ENCODE peak calls at places on chromosomes 13 and 19, in six cellular contexts. Y is breast epithelium, D is mammary epithelial cell, Q is PC-9, M is A673, R is left lung. T is an unnamed sample.

GRCh38 chr19:52626915-52627314 is 11.2 kb downstream of the ZNF83 start:
- DNase-seq in Y (no peak), D (no peak), Q (no peak), M (no peak), R (no peak), T (no peak)

GRCh38 chr13:32019612-32020233 is 11.9 kb upstream of the FRY start:
- DNase-seq in Y (no peak), R (no peak), M (peak; percentile 59), D (peak; percentile 30), Q (no peak), T (peak; percentile 37)

GRCh38 chr13:75480691-75481175 is 1.2 kb downstream of the TBC1D4 start:
- DNase-seq in D (peak; percentile 86), Q (peak; percentile 72), Y (peak; percentile 69), M (peak; percentile 45), R (peak; percentile 73), T (peak; percentile 73)

GRCh38 chr13:21219044-21219381 is 42.6 kb downstream of the MRPL57 start:
- DNase-seq in M (no peak), D (no peak), Q (no peak), R (no peak), Y (no peak), T (no peak)

GRCh38 chr19:50669319-50670101 is 20.3 kb downstream of the C19orf81 start:
- DNase-seq in Y (no peak), R (no peak), D (no peak), Q (no peak), M (peak; percentile 64), T (peak; percentile 76)

GRCh38 chr13:45003417-45003816 is 14.1 kb downstream of the GPALPP1 start:
- DNase-seq in M (no peak), Q (no peak), Y (no peak), R (no peak), D (no peak), T (no peak)

GRCh38 chr13:110774051-110774450 is 60.6 kb downstream of the ING1 start:
- DNase-seq in D (no peak), Y (no peak), Q (no peak), R (no peak), M (no peak), T (no peak)

GRCh38 chr19:4987692-4988370 is 18.9 kb downstream of the KDM4B start:
- DNase-seq in Q (no peak), D (no peak), M (no peak), Y (no peak), R (no peak), T (peak; percentile 33)

GRCh38 chr13:102440259-102440936 is 38.5 kb upstream of the FGF14 start:
- DNase-seq in D (peak; percentile 72), R (no peak), Q (no peak), M (no peak), Y (no peak), T (no peak)

GRCh38 chr13:52411629-52412028 is 5.7 kb upstream of the THSD1 start:
- DNase-seq in Q (no peak), Y (no peak), M (no peak), D (peak; percentile 98), R (no peak), T (no peak)

GRCh38 chr19:45402469-45403070 is 2.3 kb downstream of the PPP1R13L start:
- DNase-seq in D (peak; percentile 78), Y (peak; percentile 67), R (no peak), M (no peak), Q (no peak), T (peak; percentile 95)

GRCh38 chr13:47545206-47545605 is 455.9 kb downstream of the SUCLA2 start:
- DNase-seq in Y (no peak), D (no peak), Q (no peak), M (no peak), R (no peak), T (no peak)

GRCh38 chr13:39531646-39532045 is 71.3 kb downstream of the LHFPL6 start:
- DNase-seq in M (no peak), D (peak; percentile 43), R (no peak), Y (no peak), Q (no peak), T (no peak)

GRCh38 chr13:60182907-60183306 is 19.2 kb upstream of the DIAPH3 start:
- DNase-seq in Q (no peak), Y (no peak), R (no peak), M (no peak), D (no peak), T (no peak)

GRCh38 chr13:89061821-89062220 is 1390.7 kb downstream of the SLITRK5 start:
- DNase-seq in M (no peak), R (no peak), Q (no peak), D (no peak), Y (no peak), T (no peak)

GRCh38 chr13:93867481-93867880 is 612.0 kb downstream of the DCT start:
- DNase-seq in M (no peak), Q (no peak), D (no peak), Y (no peak), R (no peak), T (no peak)

GRCh38 chr19:48634036-48634342 is 3.2 kb downstream of the DBP start:
- DNase-seq in M (no peak), Y (no peak), R (no peak), D (no peak), Q (no peak), T (no peak)
- H3K4me3 ChIP-seq in M (peak overlapping the region; percentile 33), Y (peak overlapping the region; percentile 88), R (peak overlapping the region; percentile 64), D (no peak overlapping the region), Q (peak overlapping the region; percentile 74), T (peak overlapping the region; percentile 4)

GRCh38 chr19:17329768-17330545 is 4.7 kb downstream of the ANO8 start:
- DNase-seq in Q (no peak), M (no peak), Y (no peak), D (no peak), R (no peak), T (no peak)
- H3K36me3 ChIP-seq in Q (no peaks in the 10 kb centered on the region), M (peaks cover 13% of the 10 kb centered on the region), Y (no peaks in the 10 kb centered on the region), D (no peaks in the 10 kb centered on the region), R (peaks cover 11% of the 10 kb centered on the region), T (no peaks in the 10 kb centered on the region)

DNA sequence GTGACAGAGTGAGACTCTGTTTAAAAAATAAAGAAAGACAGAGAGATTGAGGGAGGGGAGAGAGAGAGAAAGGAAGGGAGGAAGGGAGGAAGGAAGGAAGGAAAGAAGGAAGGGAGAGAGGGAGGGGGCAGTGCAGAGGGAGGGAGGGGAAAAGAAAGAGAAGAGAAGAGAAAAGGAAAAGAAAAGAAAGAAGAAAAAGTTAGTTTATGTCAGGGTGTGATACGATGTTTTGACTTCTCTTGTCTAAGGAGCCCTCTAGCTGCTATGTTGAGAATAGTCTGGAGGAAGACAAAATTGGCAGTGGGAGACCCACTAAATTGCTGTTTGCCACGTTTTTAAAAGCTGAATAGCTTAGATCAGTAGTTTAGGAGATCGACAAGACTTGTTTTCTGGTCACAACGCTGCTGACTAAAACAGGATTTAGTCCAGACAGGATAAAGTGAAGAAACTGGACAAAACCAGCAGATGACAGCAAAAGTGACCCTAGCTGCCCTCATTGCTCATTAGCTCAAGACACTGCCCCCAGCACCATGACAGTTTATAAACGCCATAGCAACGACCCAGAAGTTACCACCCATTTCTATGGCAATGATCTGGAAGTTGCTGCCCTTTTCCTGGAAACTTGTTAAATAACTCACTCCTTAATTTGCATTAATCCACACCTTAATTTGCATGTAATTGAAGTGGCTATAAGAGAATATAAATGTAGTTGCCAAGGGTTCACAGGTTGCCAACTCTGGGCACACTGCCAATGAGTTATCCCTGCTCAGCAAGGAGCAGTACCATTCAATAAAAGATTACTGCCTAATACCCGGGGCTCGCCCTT is 11.1 kb downstream of the TEX101 start:
- DNase-seq in D (peak; percentile 40), R (no peak), M (peak; percentile 51), Q (peak; percentile 35), Y (peak; percentile 62), T (no peak)
- H3K4me3 ChIP-seq in D (no peak overlapping the region), R (no peak overlapping the region), M (no peak overlapping the region), Q (no peak overlapping the region), Y (no peak overlapping the region), T (no peak overlapping the region)

GRCh38 chr19:32819415-32820400 is 49.9 kb downstream of the SLC7A9 start:
- DNase-seq in R (no peak), Q (no peak), Y (no peak), D (no peak), M (no peak), T (no peak)

GRCh38 chr19:32818536-32818935 is 51.0 kb downstream of the SLC7A9 start:
- DNase-seq in Q (no peak), R (no peak), D (no peak), Y (no peak), M (no peak), T (no peak)

GRCh38 chr19:32817252-32817912 is 52.2 kb downstream of the SLC7A9 start:
- DNase-seq in R (no peak), D (no peak), M (no peak), Q (no peak), Y (no peak), T (no peak)

GRCh38 chr19:32816555-32817099 is 52.9 kb downstream of the SLC7A9 start:
- DNase-seq in Y (no peak), D (no peak), M (no peak), R (no peak), Q (no peak), T (peak; percentile 83)

DNA sequence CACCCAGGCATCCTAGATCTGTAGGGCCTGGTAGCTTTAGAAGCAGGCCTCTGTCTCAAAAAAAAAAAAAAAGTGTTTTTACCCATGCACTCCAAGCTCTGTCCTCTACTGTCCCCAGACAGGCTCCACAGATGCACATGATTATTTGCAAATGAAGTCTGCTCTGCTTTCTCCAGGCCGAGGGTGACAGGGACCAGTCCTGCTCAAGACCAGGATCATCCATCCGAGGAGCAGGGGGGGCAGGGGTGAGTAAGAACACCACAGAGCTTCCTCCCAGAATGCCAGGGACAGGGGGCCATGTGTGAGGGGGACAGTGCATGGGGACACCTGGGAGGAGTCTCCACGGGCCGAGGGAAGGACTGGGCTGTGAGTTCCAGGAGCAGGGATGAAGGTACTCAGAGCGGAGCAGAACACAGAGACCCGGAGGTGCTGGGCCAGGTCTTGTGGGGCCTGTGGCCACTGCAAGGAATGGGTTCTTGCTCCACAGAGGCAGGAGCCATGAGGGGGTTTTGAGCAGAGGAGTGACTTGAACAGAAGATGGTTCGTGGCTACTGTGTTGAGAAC is 51.6 kb downstream of the SLC7A9 start:
- DNase-seq in R (no peak), Q (no peak), D (no peak), Y (no peak), M (no peak), T (no peak)
- H3K36me3 ChIP-seq in R (no peaks in the 10 kb centered on the region), Q (no peaks in the 10 kb centered on the region), D (no peaks in the 10 kb centered on the region), Y (no peaks in the 10 kb centered on the region), M (no peaks in the 10 kb centered on the region), T (no peaks in the 10 kb centered on the region)

DNA sequence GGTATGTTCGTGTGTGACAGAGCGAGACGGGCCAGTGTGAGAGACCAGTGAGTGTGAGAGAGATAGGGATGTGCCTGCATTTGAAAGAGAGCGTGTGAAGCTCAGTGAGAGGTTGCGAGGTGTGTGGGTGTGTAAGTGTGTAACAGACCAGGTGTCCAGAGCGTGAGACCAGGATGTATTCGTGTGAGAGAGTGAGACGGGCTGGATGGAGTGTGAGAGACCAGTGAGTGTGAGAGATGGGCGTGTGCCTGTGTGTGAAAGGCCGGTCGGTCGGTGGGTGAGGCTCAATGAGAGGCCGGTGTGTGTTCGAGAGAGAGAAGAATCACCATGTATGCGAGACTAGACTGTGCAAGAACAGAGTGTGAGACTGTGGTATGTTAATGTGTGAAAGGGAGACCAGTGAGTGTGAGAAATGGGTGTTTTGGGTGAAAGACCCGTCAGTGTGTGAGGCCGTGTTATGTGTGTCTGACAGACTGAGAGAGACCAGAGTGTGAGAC is 675 bp downstream of the ZNF471 start:
- DNase-seq in R (no peak), D (no peak), Y (no peak), M (no peak), Q (no peak), T (no peak)
- H3K4me3 ChIP-seq in R (peak overlapping the region; percentile 58), D (peak overlapping the region; percentile 55), Y (peak overlapping the region; percentile 75), M (peak overlapping the region; percentile 58), Q (peak overlapping the region; percentile 49), T (peak overlapping the region; percentile 33)